ENCODE peak calls at places on chromosome 18, in ten cellular contexts. One of them, this sample, is unnamed.

GRCh38 chr18:25497395-25497794 is 145.4 kb upstream of the ZNF521 start:
- DNase-seq in LHCN-M2: no peak
- DNase-seq in GM19239: no peak
- DNase-seq in stimulated activated naive CD4-positive, alpha-beta T cell: no peak
- DNase-seq in caudate nucleus: no peak
- DNase-seq in endothelial cell of umbilical vein: no peak
- DNase-seq in GM10248: no peak
- DNase-seq in GM03348: no peak
- DNase-seq in CD4-positive, alpha-beta T cell: no peak
- DNase-seq in astrocyte of the spinal cord: no peak
- DNase-seq in this sample: no peak

GRCh38 chr18:46097853-46098615 is at the start of gene ATP5F1A:
- DNase-seq in LHCN-M2: peak; percentile 78
- DNase-seq in GM19239: peak; percentile 65
- DNase-seq in stimulated activated naive CD4-positive, alpha-beta T cell: peak; percentile 82
- DNase-seq in caudate nucleus: peak; percentile 89
- DNase-seq in endothelial cell of umbilical vein: peak; percentile 89
- DNase-seq in GM10248: peak; percentile 90
- DNase-seq in GM03348: peak; percentile 92
- DNase-seq in CD4-positive, alpha-beta T cell: peak; percentile 88
- DNase-seq in astrocyte of the spinal cord: peak; percentile 87
- DNase-seq in this sample: peak; percentile 69

GRCh38 chr18:79485788-79486355 is 90.1 kb downstream of the NFATC1 start:
- DNase-seq in LHCN-M2: peak; percentile 94
- DNase-seq in GM19239: no peak
- DNase-seq in stimulated activated naive CD4-positive, alpha-beta T cell: no peak
- DNase-seq in caudate nucleus: no peak
- DNase-seq in endothelial cell of umbilical vein: peak; percentile 81
- DNase-seq in GM10248: no peak
- DNase-seq in GM03348: peak; percentile 95
- DNase-seq in CD4-positive, alpha-beta T cell: no peak
- DNase-seq in astrocyte of the spinal cord: peak; percentile 95
- DNase-seq in this sample: no peak

GRCh38 chr18:23194969-23195957 is 60.0 kb downstream of the CABLES1 start:
- DNase-seq in LHCN-M2: no peak
- DNase-seq in GM19239: no peak
- DNase-seq in stimulated activated naive CD4-positive, alpha-beta T cell: no peak
- DNase-seq in caudate nucleus: no peak
- DNase-seq in endothelial cell of umbilical vein: no peak
- DNase-seq in GM10248: no peak
- DNase-seq in GM03348: peak; percentile 39
- DNase-seq in CD4-positive, alpha-beta T cell: no peak
- DNase-seq in astrocyte of the spinal cord: no peak
- DNase-seq in this sample: no peak

GRCh38 chr18:25310045-25310444 is 41.9 kb downstream of the ZNF521 start:
- DNase-seq in LHCN-M2: peak; percentile 81
- DNase-seq in GM19239: no peak
- DNase-seq in stimulated activated naive CD4-positive, alpha-beta T cell: no peak
- DNase-seq in caudate nucleus: no peak
- DNase-seq in endothelial cell of umbilical vein: peak; percentile 75
- DNase-seq in GM10248: no peak
- DNase-seq in GM03348: no peak
- DNase-seq in CD4-positive, alpha-beta T cell: no peak
- DNase-seq in astrocyte of the spinal cord: peak; percentile 74
- DNase-seq in this sample: peak; percentile 44

GRCh38 chr18:35810505-35810904 is 162.0 kb upstream of the RMP24 start:
- DNase-seq in LHCN-M2: no peak
- DNase-seq in GM19239: no peak
- DNase-seq in stimulated activated naive CD4-positive, alpha-beta T cell: no peak
- DNase-seq in caudate nucleus: no peak
- DNase-seq in endothelial cell of umbilical vein: no peak
- DNase-seq in GM10248: no peak
- DNase-seq in GM03348: no peak
- DNase-seq in CD4-positive, alpha-beta T cell: no peak
- DNase-seq in astrocyte of the spinal cord: no peak
- DNase-seq in this sample: no peak

GRCh38 chr18:45755936-45756335 is 32.0 kb downstream of the SLC14A1 start:
- DNase-seq in LHCN-M2: peak; percentile 44
- DNase-seq in GM19239: no peak
- DNase-seq in stimulated activated naive CD4-positive, alpha-beta T cell: no peak
- DNase-seq in caudate nucleus: no peak
- DNase-seq in endothelial cell of umbilical vein: peak; percentile 99
- DNase-seq in GM10248: no peak
- DNase-seq in GM03348: no peak
- DNase-seq in CD4-positive, alpha-beta T cell: no peak
- DNase-seq in astrocyte of the spinal cord: peak; percentile 87
- DNase-seq in this sample: no peak

GRCh38 chr18:8218263-8218662 is 391.0 kb upstream of the RAB12 start:
- DNase-seq in LHCN-M2: no peak
- DNase-seq in GM19239: no peak
- DNase-seq in stimulated activated naive CD4-positive, alpha-beta T cell: no peak
- DNase-seq in caudate nucleus: no peak
- DNase-seq in endothelial cell of umbilical vein: no peak
- DNase-seq in GM10248: no peak
- DNase-seq in GM03348: no peak
- DNase-seq in CD4-positive, alpha-beta T cell: no peak
- DNase-seq in astrocyte of the spinal cord: no peak
- DNase-seq in this sample: no peak

GRCh38 chr18:79582978-79583377 is 96.6 kb upstream of the CTDP1 start:
- DNase-seq in LHCN-M2: no peak
- DNase-seq in GM19239: no peak
- DNase-seq in stimulated activated naive CD4-positive, alpha-beta T cell: no peak
- DNase-seq in caudate nucleus: no peak
- DNase-seq in endothelial cell of umbilical vein: no peak
- DNase-seq in GM10248: no peak
- DNase-seq in GM03348: no peak
- DNase-seq in CD4-positive, alpha-beta T cell: no peak
- DNase-seq in astrocyte of the spinal cord: no peak
- DNase-seq in this sample: no peak

GRCh38 chr18:40867452-40867851 is 1087.6 kb upstream of the PIK3C3 start:
- DNase-seq in LHCN-M2: peak; percentile 41
- DNase-seq in GM19239: no peak
- DNase-seq in stimulated activated naive CD4-positive, alpha-beta T cell: no peak
- DNase-seq in caudate nucleus: no peak
- DNase-seq in endothelial cell of umbilical vein: no peak
- DNase-seq in GM10248: no peak
- DNase-seq in GM03348: peak; percentile 9
- DNase-seq in CD4-positive, alpha-beta T cell: no peak
- DNase-seq in astrocyte of the spinal cord: peak; percentile 78
- DNase-seq in this sample: no peak

GRCh38 chr18:26225022-26225693 is 1.1 kb upstream of the TAF4B start:
- DNase-seq in LHCN-M2: no peak
- DNase-seq in GM19239: no peak
- DNase-seq in stimulated activated naive CD4-positive, alpha-beta T cell: no peak
- DNase-seq in caudate nucleus: no peak
- DNase-seq in endothelial cell of umbilical vein: no peak
- DNase-seq in GM10248: no peak
- DNase-seq in GM03348: no peak
- DNase-seq in CD4-positive, alpha-beta T cell: no peak
- DNase-seq in astrocyte of the spinal cord: no peak
- DNase-seq in this sample: no peak

GRCh38 chr18:12973562-12974213 is 17.5 kb upstream of the CEP192 start:
- DNase-seq in LHCN-M2: no peak
- DNase-seq in GM19239: no peak
- DNase-seq in stimulated activated naive CD4-positive, alpha-beta T cell: no peak
- DNase-seq in caudate nucleus: no peak
- DNase-seq in endothelial cell of umbilical vein: no peak
- DNase-seq in GM10248: no peak
- DNase-seq in GM03348: no peak
- DNase-seq in CD4-positive, alpha-beta T cell: no peak
- DNase-seq in astrocyte of the spinal cord: no peak
- DNase-seq in this sample: no peak